ENCODE peak calls at places on chromosomes 12 and 14, in four cellular contexts. Y, V, A and L are unnamed samples.

GRCh38 chr14:61653507-61653906 is 41.8 kb upstream of the HIF1A start:
- DNase-seq in Y (peak; percentile 21), A (no peak), V (no peak), L (peak; percentile 49)

GRCh38 chr14:68951800-68952540 is 27.1 kb downstream of the ACTN1 start:
- DNase-seq in V (no peak), Y (no peak), A (no peak), L (peak; percentile 58)

GRCh38 chr14:34851395-34851794 is 23.8 kb downstream of the BAZ1A start:
- DNase-seq in V (no peak), Y (peak; percentile 64), A (no peak), L (no peak)

GRCh38 chr12:50732591-50732990 is 31.3 kb upstream of the ATF1 start:
- DNase-seq in V (no peak), Y (peak; percentile 59), A (no peak), L (no peak)

GRCh38 chr12:122747224-122748175 is 5.1 kb upstream of the DENR start:
- DNase-seq in A (no peak), Y (no peak), V (no peak), L (no peak)

GRCh38 chr14:56002316-56002715 is 115.9 kb upstream of the PELI2 start:
- DNase-seq in Y (peak; percentile 11), A (no peak), V (no peak), L (no peak)

GRCh38 chr14:68506645-68507405 is 286.0 kb downstream of the ZFP36L1 start:
- DNase-seq in V (no peak), Y (no peak), A (no peak), L (no peak)

GRCh38 chr12:12379831-12380730 is 23.2 kb downstream of the BORCS5 start:
- DNase-seq in V (no peak), Y (no peak), A (no peak), L (no peak)

GRCh38 chr12:51028126-51028810 is 2.1 kb upstream of the SLC11A2 start:
- DNase-seq in Y (peak; percentile 85), A (no peak), V (no peak), L (no peak)

GRCh38 chr12:104903648-104904423 is 54.3 kb downstream of the SLC41A2 start:
- DNase-seq in A (no peak), V (no peak), Y (no peak), L (no peak)

GRCh38 chr12:120141336-120141735 is 24.8 kb upstream of the RAB35 start:
- DNase-seq in A (no peak), V (no peak), Y (no peak), L (no peak)

GRCh38 chr12:122871851-122872785 is 23.8 kb downstream of the VPS37B start:
- DNase-seq in V (no peak), A (no peak), Y (peak; percentile 44), L (peak; percentile 83)

GRCh38 chr14:37819155-37820015 is 224.0 kb downstream of the TTC6 start:
- DNase-seq in A (no peak), V (no peak), Y (peak; percentile 16), L (no peak)

GRCh38 chr14:99644723-99645544 is at the start of gene HHIPL1:
- DNase-seq in Y (no peak), A (no peak), V (no peak), L (peak; percentile 17)

GRCh38 chr14:67975429-67975828 is 155.8 kb downstream of the RAD51B start:
- DNase-seq in A (no peak), Y (no peak), V (no peak), L (no peak)

GRCh38 chr14:55126932-55127490 is 2.0 kb upstream of the LGALS3 start:
- DNase-seq in A (no peak), Y (no peak), V (no peak), L (no peak)

GRCh38 chr14:74240794-74241610 is 1.8 kb downstream of the VSX2 start:
- DNase-seq in A (no peak), Y (no peak), V (no peak), L (no peak)

GRCh38 chr14:94644102-94644535 is 31.9 kb downstream of the SERPINA3 start:
- DNase-seq in A (no peak), V (no peak), Y (no peak), L (no peak)

GRCh38 chr12:88185988-88186387 is 43.9 kb downstream of the TMTC3 start:
- DNase-seq in Y (peak; percentile 22), A (no peak), V (no peak), L (no peak)

GRCh38 chr12:76696186-76696585 is 67.7 kb upstream of the ZDHHC17 start:
- DNase-seq in Y (no peak), V (no peak), A (no peak), L (no peak)

GRCh38 chr12:3342051-3342450 is 149.0 kb upstream of the PRMT8 start:
- DNase-seq in A (peak; percentile 60), Y (peak; percentile 22), V (no peak), L (peak; percentile 79)

GRCh38 chr14:55752580-55753365 is 172.8 kb downstream of the KTN1 start:
- DNase-seq in V (no peak), A (no peak), Y (peak; percentile 85), L (no peak)

GRCh38 chr12:120252071-120252906 is 13.2 kb downstream of the PXN start:
- DNase-seq in Y (no peak), V (no peak), A (no peak), L (no peak)

GRCh38 chr14:45904313-45904712 is 651.3 kb upstream of the MIS18BP1 start:
- DNase-seq in A (no peak), Y (no peak), V (no peak), L (no peak)

GRCh38 chr12:116406529-116406928 is 129.0 kb upstream of the MED13L start:
- DNase-seq in V (peak; percentile 90), A (no peak), Y (peak; percentile 95), L (peak; percentile 88)

GRCh38 chr12:47991106-47991550 is 13.1 kb downstream of the COL2A1 start:
- DNase-seq in A (no peak), Y (no peak), V (no peak), L (no peak)

GRCh38 chr14:59055439-59056045 is 132.9 kb upstream of the DAAM1 start:
- DNase-seq in Y (peak; percentile 28), V (no peak), A (no peak), L (peak; percentile 13)

GRCh38 chr12:4909397-4909733 is 340 bp upstream of the KCNA1 start:
- DNase-seq in V (no peak), Y (no peak), A (no peak), L (no peak)

GRCh38 chr12:1527789-1528188 is 66.6 kb downstream of the FBXL14 start:
- DNase-seq in V (no peak), Y (no peak), A (no peak), L (no peak)

GRCh38 chr12:50110762-50111416 is 1.1 kb upstream of the COX14 start:
- DNase-seq in A (no peak), Y (peak; percentile 52), V (peak; percentile 36), L (peak; percentile 75)

GRCh38 chr14:72891666-72892102 is 2.2 kb downstream of the DPF3 start:
- DNase-seq in Y (no peak), V (no peak), A (no peak), L (no peak)

GRCh38 chr12:123237646-123238329 is 4.6 kb downstream of the MTRFR start:
- DNase-seq in V (peak; percentile 45), Y (peak; percentile 75), A (no peak), L (peak; percentile 57)

GRCh38 chr14:49505026-49505766 is 81.0 kb downstream of the RPS29 start:
- DNase-seq in V (no peak), A (no peak), Y (peak; percentile 46), L (no peak)

DNA sequence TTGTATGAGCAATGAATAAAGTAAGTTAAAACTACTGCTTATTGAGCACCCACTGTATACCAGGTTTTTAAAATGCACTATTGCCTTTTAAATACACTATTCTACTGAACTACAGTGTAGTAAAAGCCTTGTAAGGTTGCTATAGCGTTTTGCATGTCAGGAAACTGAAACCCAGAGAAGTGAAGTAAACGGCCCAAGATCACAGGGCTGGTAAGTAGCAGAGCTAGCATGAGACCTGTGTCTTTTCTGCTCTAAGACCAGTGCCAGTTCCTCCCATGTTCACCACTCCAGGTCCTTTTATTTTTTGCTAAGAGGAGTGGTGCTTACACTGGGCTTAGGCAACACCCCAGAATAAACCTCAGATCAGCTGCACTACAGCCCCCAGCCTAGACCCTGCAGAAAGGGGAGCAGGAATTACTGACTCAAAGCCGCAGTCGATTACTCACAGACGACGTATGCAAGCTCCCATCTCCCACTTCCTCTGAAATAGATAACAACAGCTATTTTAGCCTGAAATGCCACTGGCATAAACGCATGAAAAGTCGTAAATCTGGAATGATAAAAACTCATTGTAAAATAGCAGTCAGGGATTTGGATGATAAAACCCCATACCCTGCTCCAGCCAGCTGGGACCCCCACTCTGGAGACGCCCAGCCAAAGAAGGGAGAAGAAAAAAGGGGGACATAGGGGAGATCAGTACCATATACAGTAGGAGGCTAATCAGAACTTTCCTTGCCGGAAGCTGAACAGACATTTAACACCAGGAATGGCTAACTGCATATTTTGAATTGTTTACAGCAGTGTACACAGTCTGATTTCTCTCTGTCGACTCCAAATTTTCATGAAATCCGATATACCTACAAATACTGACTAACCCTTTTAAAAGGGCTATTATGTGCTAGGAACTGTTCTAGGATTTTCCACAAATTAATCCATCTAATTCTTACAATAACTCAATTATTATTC is 108.3 kb downstream of the NUAK1 start:
- DNase-seq in A (no peak), V (no peak), Y (peak; percentile 83), L (no peak)
- H3K27ac ChIP-seq in A (no peak overlapping the region), V (no peak overlapping the region), Y (peak overlapping the region; percentile 88), L (no peak overlapping the region)

GRCh38 chr12:31807773-31808097 is 78.9 kb upstream of the AMN1 start:
- DNase-seq in V (no peak), Y (no peak), A (no peak), L (no peak)

GRCh38 chr12:31818623-31819268 is 89.9 kb upstream of the AMN1 start:
- DNase-seq in V (no peak), A (no peak), Y (no peak), L (no peak)

GRCh38 chr12:31817120-31817519 is 88.3 kb upstream of the AMN1 start:
- DNase-seq in A (no peak), V (no peak), Y (no peak), L (no peak)

GRCh38 chr12:31815096-31815495 is 86.3 kb upstream of the AMN1 start:
- DNase-seq in Y (no peak), A (no peak), V (no peak), L (no peak)

DNA sequence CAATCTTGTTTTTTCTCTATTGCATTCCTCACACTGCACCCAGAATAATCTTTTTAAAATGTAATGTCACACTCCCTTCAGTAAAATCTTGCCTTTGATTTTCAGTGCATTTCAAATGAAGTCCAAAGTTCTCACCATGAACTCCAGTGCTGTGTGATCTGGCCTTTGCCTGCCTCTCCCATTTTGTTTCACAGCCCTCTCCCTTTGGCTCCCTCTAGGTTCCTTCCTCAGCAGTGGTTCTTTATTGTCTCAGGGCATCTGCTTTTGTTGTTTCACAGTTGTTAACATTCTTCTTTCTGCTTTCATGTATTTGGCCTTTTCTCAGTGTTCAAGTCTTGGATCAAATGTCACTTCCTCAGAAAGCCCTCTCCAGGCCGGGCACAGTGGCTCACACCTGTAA is 84.5 kb upstream of the AMN1 start:
- DNase-seq in Y (peak; percentile 31), A (no peak), V (no peak), L (no peak)
- TF ChIP-seq CTCF in Y (peak; percentile 12), A (no peak), V (no peak), L (peak; percentile 17)

GRCh38 chr12:75611041-75611440 is 99.6 kb upstream of the KRR1 start:
- DNase-seq in Y (no peak), V (no peak), A (no peak), L (no peak)

GRCh38 chr12:75602111-75602510 is 90.7 kb upstream of the KRR1 start:
- DNase-seq in Y (no peak), A (no peak), V (no peak), L (no peak)

GRCh38 chr12:75603475-75603874 is 92.1 kb upstream of the KRR1 start:
- DNase-seq in Y (no peak), V (no peak), A (no peak), L (no peak)

GRCh38 chr12:75606146-75606545 is 94.7 kb upstream of the KRR1 start:
- DNase-seq in V (no peak), Y (no peak), A (no peak), L (no peak)

GRCh38 chr12:75606921-75607320 is 95.5 kb upstream of the KRR1 start:
- DNase-seq in V (no peak), Y (no peak), A (no peak), L (no peak)
- H3K27ac ChIP-seq in V (no peak overlapping the region), Y (no peak overlapping the region), A (peak overlapping the region; percentile 88), L (no peak overlapping the region)

GRCh38 chr14:104550849-104551728 is 28.5 kb upstream of the C14orf180 start:
- DNase-seq in Y (no peak), A (peak; percentile 25), V (peak; percentile 9), L (no peak)
- TF ChIP-seq CTCF in Y (peak; percentile 22), A (no peak), V (no peak), L (no peak)